ENCODE peak calls at places on chromosome 5, in seven cellular contexts. J, Q, A, C, N, B and V are unnamed samples.

GRCh38 chr5:77987331-77987730 is 211.2 kb upstream of the TBCA start:
- DNase-seq in J (no peak), Q (no peak), A (no peak), C (no peak), N (no peak), B (no peak), V (no peak)

GRCh38 chr5:120765189-120765588 is 301.1 kb downstream of the PRR16 start:
- DNase-seq in J (no peak), Q (no peak), A (no peak), C (no peak), N (no peak), B (no peak), V (no peak)

GRCh38 chr5:102971693-102972293 is 148.1 kb downstream of the GIN1 start:
- DNase-seq in J (peak; percentile 30), Q (no peak), A (no peak), C (no peak), N (no peak), B (peak; percentile 15), V (no peak)

GRCh38 chr5:6570530-6570929 is 62.3 kb downstream of the NSUN2 start:
- DNase-seq in J (no peak), Q (no peak), A (no peak), C (no peak), N (no peak), B (no peak), V (no peak)

GRCh38 chr5:125151150-125151932 is 404.9 kb upstream of the ZNF608 start:
- DNase-seq in J (no peak), Q (no peak), A (no peak), C (no peak), N (no peak), B (no peak), V (no peak)

GRCh38 chr5:55384072-55384471 is 76.3 kb downstream of the MTREX start:
- DNase-seq in J (no peak), Q (no peak), A (no peak), C (no peak), N (no peak), B (no peak), V (no peak)

GRCh38 chr5:10057356-10057755 is 192.3 kb downstream of the ATPSCKMT start:
- DNase-seq in J (no peak), Q (no peak), A (no peak), C (no peak), N (no peak), B (no peak), V (no peak)

GRCh38 chr5:1278656-1279442 is 16.0 kb downstream of the TERT start:
- DNase-seq in J (no peak), Q (no peak), A (no peak), C (peak; percentile 42), N (no peak), B (no peak), V (no peak)

GRCh38 chr5:102583663-102584062 is 84.9 kb upstream of the SLCO6A1 start:
- DNase-seq in J (peak; percentile 96), Q (peak; percentile 55), A (no peak), C (no peak), N (peak; percentile 67), B (peak; percentile 36), V (no peak)

GRCh38 chr5:133635051-133635450 is 22.7 kb upstream of the FSTL4 start:
- DNase-seq in J (no peak), Q (no peak), A (no peak), C (no peak), N (no peak), B (peak; percentile 6), V (no peak)

GRCh38 chr5:73638344-73639095 is 12.5 kb downstream of the ARHGEF28 start:
- DNase-seq in J (no peak), Q (no peak), A (no peak), C (no peak), N (no peak), B (no peak), V (no peak)

GRCh38 chr5:90542827-90543519 is 13.6 kb upstream of the LYSMD3 start:
- DNase-seq in J (no peak), Q (no peak), A (no peak), C (no peak), N (no peak), B (no peak), V (no peak)

GRCh38 chr5:1130218-1130946 is 18.5 kb upstream of the SLC12A7 start:
- DNase-seq in J (no peak), Q (no peak), A (no peak), C (no peak), N (peak; percentile 75), B (no peak), V (no peak)

GRCh38 chr5:10509593-10509992 is 54.3 kb upstream of the ANKRD33B start:
- DNase-seq in J (no peak), Q (peak; percentile 78), A (no peak), C (no peak), N (peak; percentile 80), B (no peak), V (no peak)

GRCh38 chr5:58886315-58887207 is 303.7 kb downstream of the RAB3C start:
- DNase-seq in J (peak; percentile 24), Q (peak; percentile 85), A (peak; percentile 69), C (peak; percentile 67), N (no peak), B (peak; percentile 73), V (peak; percentile 56)

GRCh38 chr5:159174511-159175168 is 34.7 kb downstream of the RNF145 start:
- DNase-seq in J (no peak), Q (no peak), A (no peak), C (no peak), N (no peak), B (no peak), V (no peak)

GRCh38 chr5:139795074-139796001 is at the start of gene PSD2:
- DNase-seq in J (no peak), Q (peak; percentile 74), A (peak; percentile 38), C (no peak), N (no peak), B (peak; percentile 44), V (no peak)

GRCh38 chr5:139696894-139697658 is 48.9 kb downstream of the CXXC5 start:
- DNase-seq in J (peak; percentile 42), Q (no peak), A (peak; percentile 26), C (no peak), N (no peak), B (no peak), V (no peak)

GRCh38 chr5:152584103-152584502 is 179.0 kb upstream of the NMUR2 start:
- DNase-seq in J (peak; percentile 1), Q (no peak), A (no peak), C (no peak), N (no peak), B (no peak), V (no peak)

GRCh38 chr5:162214551-162214950 is 147.0 kb downstream of the GABRG2 start:
- DNase-seq in J (no peak), Q (no peak), A (no peak), C (no peak), N (no peak), B (no peak), V (no peak)

GRCh38 chr5:44300551-44300950 is 88.7 kb downstream of the FGF10 start:
- DNase-seq in J (no peak), Q (no peak), A (no peak), C (no peak), N (no peak), B (no peak), V (no peak)

GRCh38 chr5:140043508-140043872 is 391 bp upstream of the NRG2 start:
- DNase-seq in J (no peak), Q (peak; percentile 59), A (peak; percentile 19), C (no peak), N (no peak), B (no peak), V (no peak)

GRCh38 chr5:4547547-4547946 is 592.6 kb upstream of the ADAMTS16 start:
- DNase-seq in J (no peak), Q (no peak), A (no peak), C (no peak), N (no peak), B (no peak), V (no peak)

GRCh38 chr5:156798201-156798600 is 51.9 kb upstream of the PPP1R2B start:
- DNase-seq in J (no peak), Q (no peak), A (no peak), C (no peak), N (no peak), B (no peak), V (no peak)

GRCh38 chr5:150559701-150560100 is 51.8 kb downstream of the NDST1 start:
- DNase-seq in J (no peak), Q (no peak), A (no peak), C (no peak), N (no peak), B (no peak), V (no peak)

GRCh38 chr5:151200913-151201445 is 22.9 kb downstream of the CCDC69 start:
- DNase-seq in J (no peak), Q (peak; percentile 77), A (no peak), C (no peak), N (no peak), B (no peak), V (no peak)

GRCh38 chr5:181204561-181205401 is at the start of gene TRIM7:
- DNase-seq in J (no peak), Q (peak; percentile 67), A (no peak), C (no peak), N (no peak), B (peak; percentile 74), V (peak; percentile 15)

GRCh38 chr5:161078793-161079192 is 226.8 kb upstream of the ATP10B start:
- DNase-seq in J (no peak), Q (no peak), A (no peak), C (no peak), N (no peak), B (no peak), V (no peak)

GRCh38 chr5:154642499-154643245 is 112.5 kb upstream of the LARP1 start:
- DNase-seq in J (no peak), Q (peak; percentile 54), A (no peak), C (no peak), N (no peak), B (peak; percentile 42), V (no peak)